ENCODE peak calls at places on chromosomes 4 and X, in eight cellular contexts. D is heart right ventricle, F is A549, S is stomach, J is OCI-LY7, H is esophagus muscularis mucosa, V is pancreas, Q is body of pancreas. M is an unnamed sample.

GRCh38 chr4:175731506-175731905 is 80.6 kb downstream of the GPM6A start:
- DNase-seq in D (no peak), Q (no peak), V (no peak), S (no peak), J (no peak), F (no peak), H (no peak), M (no peak)

GRCh38 chr4:144578681-144579080 is 67.3 kb upstream of the HHIP start:
- DNase-seq in Q (no peak), S (no peak), J (no peak), D (no peak), F (no peak), V (no peak), H (no peak), M (peak)

GRCh38 chr4:67087897-67088296 is 457.4 kb downstream of the CENPC start:
- DNase-seq in Q (peak), H (no peak), D (no peak), F (peak), V (no peak), J (peak), S (peak), M (peak)

GRCh38 chr4:112510191-112510467 is 5.9 kb downstream of the NEUROG2 start:
- DNase-seq in V (no peak), D (no peak), S (no peak), J (no peak), F (no peak), Q (no peak), H (no peak), M (no peak)

GRCh38 chr4:139913398-139913990 is 240.5 kb downstream of the MAML3 start:
- DNase-seq in V (peak), D (no peak), Q (peak), H (no peak), S (peak), J (no peak), F (no peak), M (no peak)

GRCh38 chrX:129649268-129650182 is 5.2 kb downstream of the APLN start:
- DNase-seq in F (no peak), V (no peak), J (no peak), D (no peak), S (peak), Q (no peak), H (peak), M (peak)

GRCh38 chr4:21769404-21770147 is 179.0 kb downstream of the KCNIP4 start:
- DNase-seq in V (no peak), F (peak), D (no peak), S (no peak), J (no peak), H (no peak), Q (no peak), M (peak)

GRCh38 chr4:5051210-5051691 is at the start of gene STK32B:
- DNase-seq in F (peak), J (no peak), V (peak), D (peak), H (peak), S (peak), Q (peak), M (peak)

GRCh38 chr4:169330811-169331210 is 60.1 kb upstream of the SH3RF1 start:
- DNase-seq in H (peak), S (no peak), F (no peak), V (no peak), D (no peak), J (no peak), Q (no peak), M (no peak)

GRCh38 chr4:174564529-174564928 is 42.2 kb upstream of the HPGD start:
- DNase-seq in S (no peak), J (peak), V (no peak), H (no peak), D (no peak), Q (no peak), F (no peak), M (no peak)

GRCh38 chr4:85952518-85952917 is 407.3 kb downstream of the MAPK10 start:
- DNase-seq in D (no peak), J (no peak), S (no peak), Q (no peak), F (peak), V (no peak), H (no peak), M (peak)

GRCh38 chr4:154569584-154569983 is 6.8 kb downstream of the FGB start:
- DNase-seq in F (no peak), D (no peak), Q (no peak), H (no peak), S (no peak), V (no peak), J (no peak), M (no peak)

GRCh38 chrX:136650811-136651210 is 2.9 kb downstream of the CD40LG start:
- DNase-seq in F (no peak), S (no peak), Q (no peak), D (no peak), J (no peak), V (no peak), H (no peak), M (no peak)

GRCh38 chrX:136646602-136647239 is 1.2 kb upstream of the CD40LG start:
- DNase-seq in J (peak), Q (no peak), F (no peak), H (no peak), S (no peak), V (no peak), D (no peak), M (no peak)

GRCh38 chrX:136652822-136653723 is 5.1 kb downstream of the CD40LG start:
- DNase-seq in V (no peak), S (no peak), Q (no peak), F (no peak), D (no peak), J (no peak), H (no peak), M (no peak)

GRCh38 chrX:136643243-136643642 is 4.7 kb upstream of the CD40LG start:
- DNase-seq in J (no peak), S (no peak), Q (no peak), H (no peak), V (no peak), F (no peak), D (no peak), M (no peak)

GRCh38 chrX:136647969-136648368 is at the start of gene CD40LG:
- DNase-seq in F (no peak), Q (no peak), V (no peak), J (no peak), S (no peak), D (no peak), H (no peak), M (no peak)
- H3K4me3 ChIP-seq in F (no peak), Q (no peak), V (no peak), J (no peak), S (no peak), D (no peak), H (no peak), M (no peak)

DNA sequence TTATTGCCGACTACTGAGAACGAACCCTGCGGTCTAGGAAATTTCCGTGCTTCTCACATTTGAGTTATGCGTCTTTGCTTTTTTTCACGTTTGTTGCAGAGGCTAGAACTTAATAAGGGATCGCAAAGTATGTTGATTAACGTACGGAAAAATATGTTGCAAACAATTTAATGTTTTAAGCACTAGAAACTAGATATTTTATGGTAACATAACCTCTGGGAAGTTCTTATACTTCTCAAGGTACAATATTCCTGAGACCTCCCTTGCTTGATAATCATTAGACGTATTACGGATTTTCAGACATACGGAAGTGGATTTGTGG is 636 bp upstream of the PRDM5 start:
- DNase-seq in H (no peak), Q (no peak), S (no peak), D (no peak), V (no peak), F (no peak), J (no peak), M (no peak)
- H3K27ac ChIP-seq in H (peak), Q (peak), S (peak), D (peak), V (peak), F (peak), J (no peak), M (no peak)

DNA sequence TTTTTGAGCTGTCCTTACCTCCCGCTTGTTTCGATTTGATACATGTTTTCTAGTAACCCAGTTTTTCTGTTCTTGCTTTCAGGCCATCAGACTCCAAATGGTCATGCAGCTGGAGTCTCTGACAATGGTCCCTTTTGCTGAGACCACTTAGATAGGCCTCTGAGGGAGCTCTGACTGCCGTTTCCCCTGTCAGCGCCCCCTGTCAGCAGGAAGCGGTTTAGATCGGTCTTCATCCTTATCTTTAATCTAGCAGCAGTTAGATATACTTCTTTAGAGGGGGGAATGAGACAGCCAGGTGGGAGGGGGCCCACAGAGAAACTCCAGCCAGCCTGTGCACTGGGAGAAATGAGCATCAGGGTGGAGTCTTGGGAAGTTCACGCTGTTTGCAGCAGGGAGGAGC is 457.9 kb downstream of the GPAT3 start:
- DNase-seq in D (no peak), Q (no peak), H (no peak), J (peak), V (no peak), S (no peak), F (peak), M (no peak)
- TF ChIP-seq CTCF in D (no peak), Q (no peak), H (no peak), J (peak), V (no peak), S (no peak), F (no peak), M (peak)

DNA sequence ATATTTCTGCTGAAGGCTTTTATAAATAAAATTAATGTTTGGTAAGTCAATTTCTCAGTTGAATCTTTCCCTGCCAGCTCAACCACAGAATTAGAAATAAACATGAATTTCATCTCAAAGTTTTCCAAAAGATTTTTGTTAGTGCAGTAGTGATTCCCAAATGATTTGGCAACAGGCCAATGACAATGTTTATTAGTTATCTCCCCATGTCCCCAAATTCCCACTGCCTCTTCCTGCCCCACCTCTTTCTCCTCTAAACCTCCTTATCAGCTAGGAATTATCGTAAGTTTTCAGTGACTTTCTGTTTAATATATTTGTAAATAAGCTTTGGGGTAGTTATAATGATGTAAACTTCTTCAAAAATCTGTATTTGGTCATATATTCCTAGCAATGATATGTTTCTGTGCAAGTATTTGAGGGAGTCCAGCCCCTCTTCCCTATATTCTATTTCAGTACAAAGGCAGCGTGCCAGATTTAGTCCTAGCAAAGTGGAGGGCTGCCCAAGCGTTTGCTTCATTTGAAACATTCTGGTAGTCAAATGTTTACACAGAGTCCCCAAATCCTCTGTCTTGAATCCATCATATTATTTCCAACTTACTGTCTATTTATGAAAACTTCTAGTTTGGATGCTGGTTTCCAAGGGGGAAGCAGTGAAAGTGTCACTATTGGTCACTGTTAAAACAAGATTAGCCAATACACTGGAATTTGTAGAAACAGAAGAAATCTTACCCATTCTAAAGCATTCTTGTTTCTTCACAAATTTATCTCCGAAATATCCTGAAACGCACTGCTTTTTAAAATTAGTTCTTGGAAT is 33.7 kb upstream of the ANKRD50 start:
- DNase-seq in H (no peak), J (no peak), F (no peak), V (no peak), S (no peak), Q (no peak), D (no peak), M (peak)
- H3K4me3 ChIP-seq in H (no peak), J (no peak), F (no peak), V (no peak), S (peak), Q (no peak), D (no peak), M (no peak)

M was measured in brain microvascular endothelial cell.